ENCODE peak calls at places on chromosomes 16 and 17, in ten cellular contexts. Z is HCT116, V is sigmoid colon, U is suprapubic skin, B is GM12891, Y is prostate gland, N is upper lobe of left lung, J is stomach, R is transverse colon, G is K562. P is an unnamed sample.

GRCh38 chr16:28087140-28087660 is 23.7 kb upstream of the GSG1L start:
- DNase-seq in Y (no peak), U (no peak), V (no peak), G (no peak), Z (no peak), N (peak), J (no peak), R (no peak), B (no peak), P (no peak)

GRCh38 chr17:72476575-72476986 is 355.8 kb downstream of the SOX9 start:
- DNase-seq in V (no peak), N (no peak), R (no peak), J (peak), G (no peak), Z (no peak), Y (no peak), B (no peak), U (no peak), P (no peak)

GRCh38 chr17:77019955-77020379 is 120.8 kb upstream of the SEC14L1 start:
- DNase-seq in J (no peak), N (no peak), V (no peak), U (no peak), G (no peak), R (no peak), Y (no peak), B (no peak), Z (no peak), P (no peak)

GRCh38 chr17:74599531-74599939 is 7.5 kb upstream of the CD300LD start:
- DNase-seq in Z (no peak), G (no peak), V (no peak), B (no peak), U (no peak), J (no peak), R (no peak), Y (no peak), N (no peak), P (no peak)

GRCh38 chr16:77531741-77532140 is 96.9 kb upstream of the ADAMTS18 start:
- DNase-seq in G (no peak), R (no peak), J (no peak), U (no peak), Z (no peak), B (no peak), V (no peak), Y (no peak), N (no peak), P (no peak)

GRCh38 chr16:84881702-84882521 is 62.1 kb downstream of the CRISPLD2 start:
- DNase-seq in R (no peak), U (no peak), V (no peak), Y (no peak), Z (no peak), B (no peak), G (peak), N (no peak), J (no peak), P (no peak)

GRCh38 chr17:27247071-27247957 is 46.6 kb upstream of the WSB1 start:
- DNase-seq in G (no peak), Y (peak), U (peak), J (peak), V (peak), Z (no peak), R (peak), B (no peak), N (no peak), P (peak)

GRCh38 chr16:3706253-3707145 is 10.8 kb downstream of the TRAP1 start:
- DNase-seq in Y (no peak), V (no peak), N (no peak), U (no peak), J (no peak), B (no peak), G (no peak), Z (no peak), R (no peak), P (no peak)

GRCh38 chr17:44734272-44734671 is 24.5 kb upstream of the ADAM11 start:
- DNase-seq in N (no peak), J (no peak), Z (no peak), B (no peak), R (no peak), G (no peak), U (no peak), Y (no peak), V (no peak), P (no peak)

GRCh38 chr16:48041861-48042435 is 113.8 kb downstream of the ABCC12 start:
- DNase-seq in B (no peak), Z (peak), J (no peak), U (no peak), V (no peak), G (peak), N (no peak), Y (no peak), R (no peak), P (no peak)

DNA sequence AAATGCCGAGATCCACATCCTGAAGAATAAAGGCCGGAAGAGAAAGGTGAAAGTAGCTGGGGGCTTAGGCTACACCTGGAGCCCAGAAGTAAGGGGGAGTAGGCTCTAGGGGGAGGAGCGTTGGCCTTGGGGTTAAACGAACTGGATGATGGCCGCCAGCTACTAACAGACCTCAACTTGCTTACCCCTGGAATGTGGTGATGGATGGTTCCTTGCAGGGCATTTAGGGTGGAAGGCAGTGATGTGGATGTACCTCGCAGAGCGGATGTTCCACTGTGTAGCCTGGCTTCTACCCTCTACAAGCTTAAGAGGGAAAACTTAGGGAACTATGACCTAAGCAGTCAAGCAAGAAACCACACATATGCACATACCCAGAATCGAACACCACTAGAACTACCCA is 2.3 kb upstream of the MAZ start:
- DNase-seq in R (no peak), G (no peak), Z (no peak), U (no peak), V (no peak), B (no peak), J (no peak), N (no peak), Y (no peak), P (no peak)
- TF ChIP-seq POLR2AphosphoS5 in R (no peak), G (no peak), Z (no peak), U (no peak), V (no peak), B (no peak), J (no peak), N (no peak), Y (no peak), P (no peak)

DNA sequence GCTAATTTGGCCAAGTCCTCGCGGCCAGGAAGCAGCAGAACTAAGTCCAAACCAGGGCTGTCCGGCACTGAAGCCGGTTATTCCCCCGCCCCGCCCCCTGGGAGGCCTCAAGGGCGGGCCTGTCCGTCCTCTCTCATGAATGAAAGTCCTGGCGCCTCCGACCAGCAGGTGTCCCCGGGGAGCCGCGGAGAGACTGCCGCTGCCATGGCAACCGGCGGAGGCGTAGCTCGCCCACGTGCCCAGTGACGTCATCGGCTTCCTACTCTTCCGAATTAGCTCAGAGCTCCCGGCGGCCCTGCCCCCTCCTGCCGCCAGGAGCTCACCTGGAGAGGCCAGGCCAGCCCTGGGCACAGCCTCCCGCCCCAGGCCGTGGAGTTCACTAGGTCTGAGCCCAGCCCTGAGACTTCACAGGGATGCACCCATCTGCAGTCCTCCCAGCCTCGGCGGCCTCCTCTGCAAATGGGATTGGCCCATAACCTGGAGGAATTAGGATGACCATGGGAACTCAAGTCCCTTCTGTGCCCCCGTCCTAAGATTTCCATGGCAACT is 1.3 kb downstream of the SPATA2L start:
- DNase-seq in N (peak), Z (peak), B (peak), G (peak), V (peak), R (peak), U (peak), J (peak), Y (peak), P (peak)
- TF ChIP-seq POLR2A in N (peak), Z (no peak), B (no peak), G (no peak), V (peak), R (peak), U (no peak), J (no peak), Y (peak), P (no peak)

GRCh38 chr16:31187808-31188189 is 7.9 kb downstream of the FUS start:
- DNase-seq in N (no peak), Z (no peak), J (no peak), G (no peak), R (no peak), Y (no peak), B (no peak), U (no peak), V (no peak), P (no peak)
- TF ChIP-seq POLR2AphosphoS5 in N (no peak), Z (peak), J (no peak), G (no peak), R (no peak), Y (no peak), B (no peak), U (no peak), V (no peak), P (no peak)

DNA sequence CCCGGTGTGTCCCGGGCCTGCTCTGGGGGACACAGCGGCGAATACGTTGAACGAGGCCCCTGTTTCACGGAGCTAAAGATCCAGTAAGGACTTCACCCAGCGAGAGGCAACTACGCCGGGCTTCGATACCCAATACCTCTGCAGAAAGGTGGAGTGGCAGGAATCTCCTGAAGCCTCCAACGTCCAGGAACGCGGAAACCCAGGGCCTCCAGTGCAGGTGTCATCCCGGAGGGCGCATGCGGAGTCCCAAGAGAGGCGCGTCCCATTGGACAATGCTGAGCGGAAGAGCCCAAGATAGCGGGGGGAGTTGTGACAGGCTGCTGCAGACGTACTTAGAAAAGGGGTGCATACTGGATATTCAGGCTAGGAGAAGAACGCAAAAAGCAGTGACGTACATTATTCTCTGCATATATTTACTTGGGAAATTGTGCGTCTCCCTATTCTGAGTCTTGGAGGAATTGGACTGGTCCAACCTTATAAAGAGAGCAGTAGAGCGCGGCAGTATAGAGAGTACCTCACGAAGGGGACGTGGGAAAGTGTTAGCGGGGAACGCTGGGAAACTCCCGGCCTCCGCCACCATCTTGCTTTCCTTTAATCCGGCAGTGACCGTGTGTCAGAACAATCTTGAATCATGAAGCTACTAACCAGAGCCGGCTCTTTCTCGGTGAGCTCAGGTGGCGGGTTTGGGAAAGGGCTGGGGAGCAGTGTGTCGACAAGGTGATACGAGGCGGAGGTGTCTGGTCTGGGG is at the start of gene UQCRC2:
- DNase-seq in Z (peak), G (peak), V (peak), U (peak), J (peak), Y (peak), R (peak), B (peak), N (peak), P (peak)
- TF ChIP-seq POLR2A in Z (peak), G (peak), V (peak), U (peak), J (no peak), Y (peak), R (peak), B (peak), N (peak), P (no peak)

DNA sequence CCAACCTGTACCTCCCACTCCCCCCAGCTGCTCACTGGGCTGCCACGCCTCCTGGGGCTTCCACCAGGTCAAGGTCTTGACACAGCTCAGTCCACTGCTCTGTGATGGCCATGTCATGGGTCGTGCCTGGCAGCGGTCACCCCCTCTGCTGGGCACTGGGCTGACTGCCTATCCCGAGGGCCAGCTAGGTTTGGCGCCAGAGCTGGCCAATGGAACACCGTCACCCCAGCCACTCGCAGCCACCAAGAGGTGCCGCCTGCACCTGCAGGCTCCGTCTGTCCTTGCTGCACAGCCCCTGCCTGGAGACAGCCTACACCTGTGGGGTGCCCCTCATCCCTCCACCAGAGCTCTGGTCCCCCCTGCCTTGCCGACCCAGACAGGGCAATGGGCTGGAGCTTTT is 4.5 kb upstream of the RAB40C start:
- DNase-seq in V (no peak), Y (no peak), B (no peak), N (peak), Z (no peak), R (no peak), G (no peak), J (peak), U (no peak), P (no peak)
- TF ChIP-seq POLR2AphosphoS5 in V (no peak), Y (no peak), B (no peak), N (no peak), Z (no peak), R (no peak), G (no peak), J (peak), U (no peak), P (no peak)

GRCh38 chr17:41548844-41549595 is 20.9 kb upstream of the KRT19 start:
- DNase-seq in R (peak), Z (peak), N (peak), V (peak), J (peak), B (peak), Y (peak), G (peak), U (peak), P (peak)

GRCh38 chr17:41546819-41547218 is 18.7 kb upstream of the KRT19 start:
- DNase-seq in Z (no peak), U (no peak), V (no peak), N (no peak), J (no peak), B (no peak), G (no peak), Y (no peak), R (no peak), P (no peak)

GRCh38 chr17:41547378-41547841 is 19.3 kb upstream of the KRT19 start:
- DNase-seq in U (no peak), V (no peak), N (no peak), R (no peak), J (no peak), B (no peak), Y (no peak), Z (peak), G (no peak), P (peak)

GRCh38 chr17:41549596-41550039 is 21.5 kb upstream of the KRT19 start:
- DNase-seq in G (peak), U (no peak), R (peak), J (no peak), Z (no peak), B (no peak), N (no peak), Y (no peak), V (no peak), P (no peak)

DNA sequence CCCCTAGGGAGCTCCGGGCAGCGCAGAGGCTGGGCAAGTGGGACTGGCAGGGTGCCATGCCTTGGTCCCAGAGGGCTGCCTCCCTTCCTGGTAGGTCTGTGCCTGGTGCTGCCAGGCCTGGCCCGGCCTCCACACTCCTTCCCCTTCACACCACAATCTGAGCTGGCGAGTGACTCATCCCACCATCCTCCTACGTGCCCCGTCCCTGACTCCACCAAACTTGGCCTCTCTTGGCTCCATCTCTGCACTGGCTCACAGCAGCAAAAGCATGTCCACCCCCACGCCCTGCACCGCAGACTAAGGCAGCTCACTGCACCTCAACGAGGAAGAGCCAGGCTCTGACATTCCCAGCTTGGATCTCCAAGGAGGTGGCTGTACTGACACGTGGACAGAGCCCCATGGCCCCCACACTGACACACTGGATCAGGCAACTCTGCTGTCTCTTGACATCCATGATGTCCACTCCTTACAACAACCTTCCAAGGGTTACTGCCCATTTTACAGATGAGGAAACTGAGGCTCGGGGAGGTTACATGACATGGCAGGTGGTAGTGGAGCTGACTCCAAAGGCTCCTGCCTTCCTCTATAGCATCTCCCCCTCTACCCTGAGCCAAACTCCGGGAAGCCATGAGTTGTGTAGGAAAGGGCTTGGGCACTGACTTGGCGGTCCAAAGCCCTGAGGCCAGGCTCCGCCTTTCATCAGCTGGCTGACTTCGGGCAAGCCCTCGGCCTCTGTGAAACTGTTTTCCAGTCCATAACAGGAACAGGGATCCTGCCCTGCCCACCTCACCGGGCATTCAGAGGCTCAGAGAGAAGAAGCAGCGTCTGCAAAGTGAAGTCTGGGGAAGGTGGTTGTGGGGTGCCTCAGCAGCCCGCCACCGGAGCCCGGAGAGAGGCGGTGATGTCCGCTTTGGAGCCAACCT is 20.1 kb upstream of the KRT19 start:
- DNase-seq in V (peak), R (peak), J (peak), B (no peak), G (peak), U (no peak), N (no peak), Z (peak), Y (peak), P (peak)
- TF ChIP-seq POLR2A in V (peak), R (peak), J (no peak), B (no peak), G (no peak), U (no peak), N (no peak), Z (no peak), Y (peak), P (no peak)

GRCh38 chr16:22425036-22425801 is 50.8 kb upstream of the CDR2 start:
- DNase-seq in R (no peak), V (peak), G (no peak), U (peak), Z (no peak), J (no peak), B (no peak), Y (no peak), N (peak), P (peak)

GRCh38 chr16:22427556-22427955 is 53.1 kb upstream of the CDR2 start:
- DNase-seq in Y (no peak), Z (no peak), R (no peak), J (no peak), B (no peak), N (no peak), V (no peak), U (no peak), G (no peak), P (no peak)

GRCh38 chr16:22425847-22426246 is 51.4 kb upstream of the CDR2 start:
- DNase-seq in R (no peak), U (no peak), J (no peak), N (no peak), Z (no peak), Y (no peak), G (no peak), B (no peak), V (no peak), P (no peak)

GRCh38 chr16:22423716-22424115 is 49.3 kb upstream of the CDR2 start:
- DNase-seq in J (no peak), B (no peak), V (no peak), Y (no peak), N (no peak), G (no peak), Z (no peak), U (no peak), R (no peak), P (no peak)

DNA sequence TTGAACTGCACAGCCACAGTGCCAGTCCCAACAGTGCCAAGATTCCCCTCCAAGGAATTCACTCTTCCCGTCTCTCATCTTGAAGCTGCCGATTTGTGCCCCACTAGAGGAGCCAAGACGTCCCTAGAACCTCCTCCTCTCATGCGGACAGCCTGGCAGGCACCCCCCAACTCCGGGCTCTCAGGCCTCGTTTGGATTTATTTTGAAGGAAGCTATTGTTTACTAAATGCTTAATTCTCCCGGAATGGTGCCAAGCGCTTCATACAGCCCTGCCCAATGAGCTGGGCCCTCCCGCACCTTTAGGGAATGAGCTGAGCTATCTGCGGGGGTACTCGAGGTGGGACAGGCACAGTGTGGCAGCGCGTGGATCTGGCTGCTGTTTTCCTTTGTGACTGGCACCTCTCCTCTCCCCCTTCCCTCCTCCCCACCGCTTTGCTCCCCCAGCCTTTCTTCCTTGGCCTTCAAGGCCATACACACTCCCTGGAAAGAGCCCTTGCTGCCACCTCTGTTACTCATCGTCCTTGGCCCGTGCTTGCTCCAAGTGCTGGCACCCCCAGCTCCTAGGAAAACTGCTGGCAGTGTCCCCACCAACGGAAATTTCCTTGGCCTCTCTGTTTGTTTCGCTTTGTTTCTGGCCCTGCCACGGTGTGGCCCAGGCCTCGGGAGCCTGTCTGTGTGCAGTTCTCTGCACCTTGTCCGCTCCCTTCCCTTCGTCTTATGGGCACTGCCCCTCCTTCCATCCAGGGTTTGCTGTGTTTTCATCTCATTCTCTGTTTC is 49.9 kb upstream of the CDR2 start:
- DNase-seq in V (peak), J (no peak), G (no peak), U (peak), N (peak), Y (peak), R (peak), B (no peak), Z (no peak), P (no peak)
- TF ChIP-seq POLR2AphosphoS5 in V (no peak), J (no peak), G (no peak), U (no peak), N (no peak), Y (no peak), R (no peak), B (no peak), Z (no peak), P (no peak)

P was measured in breast epithelium.